ENCODE peak calls at places on chromosomes 16 and 17, in four cellular contexts. M, K, E and X are unnamed samples.

GRCh38 chr17:33603794-33604193 is 310.7 kb upstream of the ASIC2 start:
- DNase-seq in M (no peak), E (no peak), K (no peak), X (no peak)

GRCh38 chr17:5234645-5235576 is at the start of gene SCIMP:
- DNase-seq in E (no peak), M (no peak), K (no peak), X (no peak)

GRCh38 chr16:29943846-29944669 is 17.8 kb upstream of the TMEM219 start:
- DNase-seq in M (peak), E (no peak), K (peak), X (no peak)

GRCh38 chr17:31008374-31009035 is 37.7 kb downstream of the RNF135 start:
- DNase-seq in M (peak), E (peak), K (peak), X (no peak)

GRCh38 chr16:23509763-23510153 is 536 bp downstream of the GGA2 start:
- DNase-seq in M (peak), K (peak), E (no peak), X (no peak)

GRCh38 chr17:38451030-38451839 is 23.0 kb downstream of the ARHGAP23 start:
- DNase-seq in K (peak), E (no peak), M (peak), X (no peak)

GRCh38 chr16:56970934-56971767 is 9.4 kb downstream of the CETP start:
- DNase-seq in K (no peak), E (no peak), M (no peak), X (no peak)

GRCh38 chr16:824194-824593 is 23.7 kb upstream of the GNG13 start:
- DNase-seq in E (no peak), M (no peak), K (no peak), X (no peak)

GRCh38 chr17:32784113-32784512 is 92.8 kb downstream of the MYO1D start:
- DNase-seq in E (no peak), M (no peak), K (no peak), X (no peak)

GRCh38 chr17:58187675-58188074 is 4.9 kb upstream of the EPX start:
- DNase-seq in E (no peak), K (no peak), M (no peak), X (no peak)

GRCh38 chr17:71287246-71287828 is 833.5 kb upstream of the SOX9 start:
- DNase-seq in K (no peak), E (no peak), M (no peak), X (no peak)

GRCh38 chr17:44909681-44910144 is 5.6 kb downstream of the GFAP start:
- DNase-seq in K (no peak), E (no peak), M (peak), X (no peak)

GRCh38 chr17:78970834-78971763 is 8.6 kb downstream of the LGALS3BP start:
- DNase-seq in M (peak), E (peak), K (peak), X (peak)

GRCh38 chr16:89020068-89020924 is 43.3 kb upstream of the CBFA2T3 start:
- DNase-seq in M (no peak), E (no peak), K (no peak), X (no peak)